ENCODE peak calls at places on chromosomes 3 and 15, in eight cellular contexts. F is Peyer's patch; B is left ventricle myocardium inferior; C is GM12865; S is CD4-positive, alpha-beta T cell; G is RWPE2; R is astrocyte of the spinal cord; J is mesothelial cell of epicardium. N is an unnamed sample.

GRCh38 chr15:26235864-26236263 is 372.7 kb upstream of the ATP10A start:
- DNase-seq in J (no peak), R (no peak), C (no peak), G (no peak), F (no peak), S (no peak), B (no peak), N (no peak)

GRCh38 chr3:48000212-48000611 is 16.0 kb downstream of the MAP4 start:
- DNase-seq in G (no peak), R (no peak), B (no peak), C (no peak), S (no peak), J (no peak), F (no peak), N (no peak)

GRCh38 chr15:77871838-77872371 is 205.6 kb downstream of the TBC1D2B start:
- DNase-seq in B (no peak), F (no peak), R (no peak), S (no peak), J (no peak), G (peak; percentile 70), C (no peak), N (peak; percentile 75)

GRCh38 chr3:45693941-45694521 is 4.8 kb downstream of the SACM1L start:
- DNase-seq in C (peak; percentile 54), F (no peak), J (no peak), G (no peak), R (no peak), B (no peak), S (no peak), N (no peak)

GRCh38 chr15:68658641-68659358 is 80.0 kb downstream of the CORO2B start:
- DNase-seq in J (no peak), C (no peak), R (no peak), G (peak; percentile 51), B (no peak), S (no peak), F (no peak), N (peak; percentile 62)

GRCh38 chr3:188534633-188535032 is 380.7 kb downstream of the LPP start:
- DNase-seq in B (no peak), R (no peak), S (no peak), G (no peak), F (no peak), C (no peak), J (no peak), N (no peak)

GRCh38 chr3:49173116-49173791 is 1.9 kb downstream of the KLHDC8B start:
- DNase-seq in R (peak; percentile 25), F (no peak), G (no peak), S (no peak), C (no peak), J (no peak), B (peak; percentile 73), N (no peak)

GRCh38 chr15:94206463-94207167 is 24.7 kb upstream of the MCTP2 start:
- DNase-seq in C (no peak), R (peak; percentile 87), B (no peak), S (no peak), G (no peak), F (no peak), J (no peak), N (no peak)

GRCh38 chr3:56683122-56683817 is at the start of gene TASOR:
- DNase-seq in F (peak; percentile 92), R (peak; percentile 81), G (peak; percentile 74), J (peak; percentile 61), C (peak; percentile 95), S (peak; percentile 85), B (peak; percentile 86), N (no peak)

GRCh38 chr3:143199998-143200909 is 80.7 kb downstream of the CHST2 start:
- DNase-seq in R (peak; percentile 20), F (no peak), G (no peak), C (no peak), B (no peak), J (no peak), S (no peak), N (no peak)

GRCh38 chr15:50816191-50816590 is 50.7 kb upstream of the SPPL2A start:
- DNase-seq in J (no peak), G (no peak), R (no peak), B (no peak), S (no peak), F (peak; percentile 61), C (no peak), N (no peak)

GRCh38 chr3:9818666-9819335 is 8.7 kb downstream of the TTLL3 start:
- DNase-seq in B (no peak), C (no peak), R (no peak), F (no peak), G (no peak), J (no peak), S (no peak), N (peak; percentile 60)

GRCh38 chr3:9825461-9826040 is 15.5 kb downstream of the TTLL3 start:
- DNase-seq in R (no peak), J (no peak), G (no peak), C (no peak), F (no peak), S (no peak), B (no peak), N (no peak)

GRCh38 chr3:9820543-9820942 is 10.5 kb downstream of the TTLL3 start:
- DNase-seq in G (no peak), S (no peak), C (no peak), R (no peak), F (no peak), B (no peak), J (no peak), N (peak; percentile 72)

GRCh38 chr3:9817437-9817836 is 7.4 kb downstream of the TTLL3 start:
- DNase-seq in G (no peak), F (no peak), C (no peak), J (no peak), S (no peak), B (no peak), R (no peak), N (peak; percentile 14)

DNA sequence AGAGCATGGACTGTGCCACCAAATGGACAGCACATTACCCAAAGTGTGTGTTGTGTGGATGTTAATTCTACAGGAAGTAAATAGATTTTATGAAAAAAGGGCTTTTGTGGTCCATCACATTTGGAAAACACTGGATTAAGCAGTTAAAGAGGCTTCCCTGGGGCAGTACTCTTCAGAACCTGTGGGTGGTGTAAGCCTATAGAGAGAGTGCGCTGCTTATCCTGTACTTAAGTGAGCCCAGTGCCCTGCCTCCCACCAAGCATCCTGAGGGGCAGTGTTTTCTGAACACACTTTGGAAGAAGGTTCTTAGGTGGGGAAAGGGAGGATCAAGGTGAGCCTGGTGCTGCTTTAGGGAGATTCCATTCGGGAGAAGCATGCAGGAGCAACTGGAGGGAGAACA is 10.9 kb downstream of the TTLL3 start:
- DNase-seq in R (no peak), J (no peak), S (no peak), G (no peak), B (no peak), C (no peak), F (no peak), N (peak; percentile 12)
- TF ChIP-seq CTCF in R (peak; percentile 51), J (no peak), S (no peak), G (peak; percentile 28), B (peak; percentile 18), C (no peak), F (peak; percentile 28), N (peak; percentile 63)

GRCh38 chr3:5098346-5098745 is 23.7 kb upstream of the ARL8B start:
- DNase-seq in B (no peak), G (no peak), J (no peak), S (no peak), F (peak; percentile 7), R (no peak), C (no peak), N (no peak)

GRCh38 chr3:5093786-5094185 is 28.3 kb upstream of the ARL8B start:
- DNase-seq in B (no peak), J (no peak), R (peak; percentile 13), F (peak; percentile 1), C (no peak), G (no peak), S (no peak), N (no peak)

GRCh38 chr3:5092018-5092417 is 30.1 kb upstream of the ARL8B start:
- DNase-seq in G (no peak), S (no peak), J (no peak), R (no peak), F (peak; percentile 14), B (no peak), C (no peak), N (no peak)

GRCh38 chr3:5096368-5096767 is 25.7 kb upstream of the ARL8B start:
- DNase-seq in G (no peak), S (no peak), C (no peak), B (no peak), J (no peak), F (peak; percentile 7), R (peak; percentile 8), N (no peak)

DNA sequence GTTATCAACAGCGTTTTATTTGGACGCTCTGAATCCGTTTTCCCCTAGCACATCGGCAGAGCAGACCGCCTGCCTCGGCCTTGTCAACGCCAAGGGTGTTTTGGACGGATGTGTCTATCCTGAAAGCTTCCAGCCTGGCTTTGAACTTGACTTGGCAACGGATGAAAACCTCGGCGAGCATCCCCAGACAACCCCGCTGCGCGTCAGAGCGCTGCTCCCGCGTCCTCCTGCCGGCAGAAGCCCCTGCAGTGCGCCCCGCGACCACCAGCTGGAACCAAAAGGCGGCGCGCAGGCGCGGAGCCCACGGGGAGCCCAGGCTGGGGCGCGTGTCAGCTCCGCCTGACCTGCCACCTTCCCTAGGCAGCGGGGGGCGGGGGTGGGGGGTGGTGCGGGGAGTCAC is 26.2 kb upstream of the ARL8B start:
- DNase-seq in G (no peak), R (peak; percentile 68), B (peak; percentile 51), J (peak; percentile 47), F (peak; percentile 37), S (no peak), C (no peak), N (no peak)
- TF ChIP-seq CTCF in G (no peak), R (peak; percentile 25), B (peak; percentile 18), J (peak; percentile 36), F (no peak), S (no peak), C (no peak), N (peak; percentile 40)

GRCh38 chr15:100573526-100573925 is 28.5 kb downstream of the LINS1 start:
- DNase-seq in J (no peak), F (no peak), S (no peak), G (no peak), B (no peak), R (no peak), C (no peak), N (no peak)

GRCh38 chr15:100570735-100571363 is 31.1 kb downstream of the LINS1 start:
- DNase-seq in B (no peak), R (no peak), F (no peak), G (no peak), C (peak; percentile 77), J (no peak), S (no peak), N (no peak)

GRCh38 chr15:100570282-100570681 is 31.7 kb downstream of the LINS1 start:
- DNase-seq in S (no peak), F (no peak), R (no peak), J (no peak), C (no peak), B (no peak), G (no peak), N (no peak)

GRCh38 chr15:100571592-100572167 is 30.3 kb downstream of the LINS1 start:
- DNase-seq in F (no peak), B (no peak), C (peak; percentile 5), R (no peak), G (no peak), S (no peak), J (no peak), N (no peak)

GRCh38 chr15:100572362-100572983 is 29.5 kb downstream of the LINS1 start:
- DNase-seq in B (no peak), G (no peak), J (no peak), C (no peak), S (no peak), R (peak; percentile 31), F (no peak), N (no peak)
- TF ChIP-seq CTCF in B (peak; percentile 71), G (peak; percentile 94), J (peak; percentile 71), C (peak; percentile 0), S (peak; percentile 77), R (peak; percentile 25), F (peak; percentile 38), N (peak; percentile 86)

GRCh38 chr3:103685940-103686339 is 1251.1 kb downstream of the ZPLD1 start:
- DNase-seq in F (no peak), J (no peak), G (no peak), C (no peak), B (no peak), S (no peak), R (no peak), N (no peak)
- TF ChIP-seq CTCF in F (no peak), J (no peak), G (no peak), C (no peak), B (no peak), S (no peak), R (no peak), N (no peak)